ENCODE peak calls at places on chromosomes 3 and 15, in seven cellular contexts. E is SK-N-SH; I is neural progenitor cell; R is WERI-Rb-1; T is CD4-positive, alpha-beta T cell; G is heart right ventricle; H is esophagus squamous epithelium. U is an unnamed sample. For H3K9me3, the result is how much of the 10 kb centered on the place peaks cover.

GRCh38 chr3:123847209-123847608 is 36.9 kb downstream of the MYLK start:
- DNase-seq in E (no peak), I (no peak), R (no peak), T (no peak), G (no peak), H (no peak), U (no peak)

GRCh38 chr3:116473602-116474001 is 28.3 kb upstream of the LSAMP start:
- DNase-seq in E (no peak), I (no peak), R (no peak), T (no peak), G (no peak), H (no peak), U (no peak)

GRCh38 chr15:60328852-60329443 is 68.8 kb downstream of the ANXA2 start:
- DNase-seq in E (peak), I (peak), R (no peak), T (no peak), G (no peak), H (no peak), U (no peak)

GRCh38 chr3:44845528-44846520 is 15.9 kb upstream of the TMEM42 start:
- DNase-seq in E (peak), I (no peak), R (no peak), T (no peak), G (no peak), H (no peak), U (no peak)

GRCh38 chr3:171783086-171783485 is 27.2 kb downstream of the PLD1 start:
- DNase-seq in E (no peak), I (no peak), R (no peak), T (no peak), G (no peak), H (no peak), U (no peak)

GRCh38 chr3:113261996-113262665 is 50.8 kb downstream of the BOC start:
- DNase-seq in E (no peak), I (no peak), R (no peak), T (no peak), G (no peak), H (no peak), U (no peak)

GRCh38 chr3:20836801-20837200 is 650.8 kb upstream of the SGO1 start:
- DNase-seq in E (no peak), I (no peak), R (no peak), T (no peak), G (no peak), H (no peak), U (no peak)

GRCh38 chr3:141938011-141938350 is 61.5 kb downstream of the ATP1B3 start:
- DNase-seq in E (no peak), I (no peak), R (no peak), T (no peak), G (no peak), H (no peak), U (no peak)

GRCh38 chr3:8621872-8622271 is 22.7 kb downstream of the SSUH2 start:
- DNase-seq in E (no peak), I (no peak), R (no peak), T (no peak), G (no peak), H (no peak), U (peak)

GRCh38 chr15:88178631-88179030 is 77.9 kb downstream of the NTRK3 start:
- DNase-seq in E (no peak), I (no peak), R (no peak), T (no peak), G (no peak), H (no peak), U (no peak)

GRCh38 chr3:23696842-23697241 is 108.9 kb upstream of the UBE2E1 start:
- DNase-seq in E (no peak), I (no peak), R (no peak), T (no peak), G (no peak), H (no peak), U (no peak)

GRCh38 chr3:155763870-155764463 is 19.1 kb upstream of the PLCH1 start:
- DNase-seq in E (no peak), I (no peak), R (no peak), T (no peak), G (no peak), H (no peak), U (no peak)

GRCh38 chr3:55173504-55173903 is 245.6 kb upstream of the LRTM1 start:
- DNase-seq in E (no peak), I (no peak), R (no peak), T (no peak), G (no peak), H (no peak), U (no peak)

GRCh38 chr3:179073816-179074215 is 2.2 kb upstream of the ZMAT3 start:
- DNase-seq in E (no peak), I (no peak), R (no peak), T (no peak), G (no peak), H (no peak), U (no peak)

GRCh38 chr15:42118650-42119531 is 24.5 kb upstream of the PLA2G4D start:
- DNase-seq in E (no peak), I (peak), R (no peak), T (no peak), G (no peak), H (no peak), U (no peak)

GRCh38 chr15:36798366-36798765 is 218.9 kb downstream of the CDIN1 start:
- DNase-seq in E (no peak), I (no peak), R (no peak), T (no peak), G (no peak), H (no peak), U (no peak)

GRCh38 chr3:124714218-124714853 is 15.9 kb upstream of the UMPS start:
- DNase-seq in E (no peak), I (no peak), R (no peak), T (no peak), G (no peak), H (no peak), U (peak)

GRCh38 chr3:169661567-169662214 is 1.8 kb downstream of the MECOM start:
- DNase-seq in E (peak), I (peak), R (peak), T (no peak), G (peak), H (no peak), U (no peak)

GRCh38 chr3:101127991-101128390 is 134.8 kb upstream of the ABI3BP start:
- DNase-seq in E (no peak), I (no peak), R (no peak), T (no peak), G (no peak), H (no peak), U (no peak)

GRCh38 chr3:40736943-40737342 is 212.2 kb downstream of the ZNF621 start:
- DNase-seq in E (no peak), I (no peak), R (no peak), T (no peak), G (no peak), H (no peak), U (no peak)

GRCh38 chr15:73319460-73320245 is 49.1 kb downstream of the HCN4 start:
- DNase-seq in E (no peak), I (no peak), R (no peak), T (no peak), G (no peak), H (no peak), U (no peak)

DNA sequence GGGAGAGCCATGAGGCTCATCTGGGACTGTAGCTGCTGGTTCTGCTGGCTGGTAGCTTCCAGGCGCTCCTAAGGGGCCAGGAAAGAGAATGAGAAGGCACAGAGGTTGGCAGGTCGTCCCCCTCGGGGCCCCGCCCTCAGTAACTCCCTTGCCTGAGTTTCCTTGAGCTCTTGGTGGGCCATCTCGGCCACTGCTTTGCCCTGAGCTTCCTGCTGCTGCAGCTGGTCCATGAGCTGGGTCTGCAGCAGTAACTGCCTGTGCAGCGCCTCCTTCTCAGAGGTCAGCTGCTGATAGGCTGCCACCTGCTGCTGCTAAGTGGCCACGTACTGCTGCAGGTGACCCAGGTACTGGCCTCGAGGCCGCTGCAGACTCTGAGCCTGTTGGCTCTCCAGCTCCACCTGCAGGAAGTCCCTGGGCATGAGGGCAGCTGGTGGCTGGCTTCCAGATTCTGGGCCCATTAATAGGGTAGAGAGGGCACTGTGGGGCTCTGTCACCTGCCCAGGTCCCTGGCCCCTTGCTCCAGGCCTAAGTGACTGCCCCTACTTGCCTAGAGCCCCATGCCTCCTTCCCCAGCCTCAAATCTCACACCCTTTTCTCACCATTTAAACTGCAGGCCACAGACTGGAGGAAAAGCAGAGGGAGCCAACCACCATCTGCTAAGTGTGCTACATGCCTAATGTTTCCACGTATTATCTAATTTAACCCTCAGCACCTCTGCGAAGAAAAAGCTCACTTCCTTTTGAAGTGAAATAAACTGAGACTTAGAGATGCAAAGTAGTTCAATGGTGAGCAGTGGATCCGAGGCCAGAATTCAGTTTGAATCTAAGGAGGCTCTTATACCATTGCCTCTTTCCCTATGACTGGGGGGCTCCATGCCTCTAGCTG is 10.8 kb upstream of the VPS33B start:
- DNase-seq in E (peak), I (peak), R (peak), T (peak), G (peak), H (no peak), U (no peak)
- TF ChIP-seq CTCF in E (peak), I (peak), R (peak), T (peak), G (peak), H (peak), U (peak)

DNA sequence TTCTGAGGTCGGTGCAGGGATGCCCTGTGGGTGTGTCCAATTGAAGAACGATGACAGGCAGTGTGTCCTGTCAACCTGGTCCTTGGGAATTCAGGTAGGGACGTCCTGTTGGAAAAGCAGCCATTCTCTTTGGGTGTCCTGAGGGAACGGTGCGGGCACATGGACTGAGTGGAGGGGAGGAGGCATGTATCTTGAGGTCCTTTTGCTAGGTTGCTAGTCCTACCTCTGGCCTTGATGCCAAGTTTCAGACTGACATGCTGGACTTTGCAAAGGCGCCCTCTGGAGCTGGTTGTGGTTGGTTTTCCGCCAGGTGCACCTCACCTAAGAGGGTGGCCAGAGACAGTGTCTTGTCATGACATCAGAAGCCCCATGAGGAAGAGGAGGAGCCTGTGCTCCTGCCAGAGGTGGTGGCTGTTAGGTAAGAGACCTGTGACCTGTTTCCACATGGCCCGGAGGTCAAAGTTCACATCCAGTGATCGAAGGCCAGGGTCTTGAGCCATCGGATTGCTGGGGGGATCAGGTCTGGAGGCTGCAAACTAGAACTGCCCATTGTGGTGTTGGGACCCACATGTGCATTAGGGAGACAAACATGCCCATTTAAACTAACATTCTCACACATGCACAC is 106.3 kb downstream of the SNRPN start:
- DNase-seq in E (no peak), I (no peak), R (no peak), T (no peak), G (no peak), H (no peak), U (no peak)
- H3K9me3 ChIP-seq in E (under half), I (under half), R (half or more), T (half or more), G (half or more), H (half or more), U (half or more)

DNA sequence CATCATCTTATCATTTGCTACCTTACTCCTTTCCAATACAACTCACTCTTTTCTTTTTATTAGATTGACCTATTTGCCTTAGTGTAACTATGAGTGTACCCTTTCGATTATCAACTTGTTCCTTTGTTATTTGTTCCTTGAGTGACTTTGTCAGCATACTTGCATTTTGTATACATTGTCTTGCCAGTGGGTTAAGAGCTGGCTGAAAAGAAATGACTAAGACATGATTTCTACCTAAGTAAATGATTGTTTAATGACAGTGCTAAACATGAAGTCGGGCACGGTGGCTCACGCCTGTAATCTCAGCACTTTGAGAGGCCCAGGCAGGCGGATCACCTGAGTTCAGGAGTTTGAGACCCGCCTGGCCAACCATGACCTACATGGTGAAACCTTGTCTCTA is 1042.3 kb downstream of the TBL1XR1 start:
- DNase-seq in E (no peak), I (no peak), R (no peak), T (no peak), G (no peak), H (no peak), U (no peak)
- H3K27ac ChIP-seq in E (no peak), I (no peak), R (no peak), T (no peak), G (no peak), H (no peak), U (no peak)

GRCh38 chr15:43439268-43439667 is 53.7 kb downstream of the TP53BP1 start:
- DNase-seq in E (no peak), I (no peak), R (no peak), T (no peak), G (no peak), H (no peak), U (no peak)

GRCh38 chr15:43446344-43446743 is 46.6 kb downstream of the TP53BP1 start:
- DNase-seq in E (no peak), I (no peak), R (no peak), T (no peak), G (no peak), H (no peak), U (no peak)

GRCh38 chr15:43441316-43441715 is 51.6 kb downstream of the TP53BP1 start:
- DNase-seq in E (peak), I (no peak), R (no peak), T (no peak), G (no peak), H (no peak), U (no peak)

GRCh38 chr15:43436395-43436794 is 56.6 kb downstream of the TP53BP1 start:
- DNase-seq in E (no peak), I (no peak), R (no peak), T (no peak), G (no peak), H (no peak), U (no peak)

DNA sequence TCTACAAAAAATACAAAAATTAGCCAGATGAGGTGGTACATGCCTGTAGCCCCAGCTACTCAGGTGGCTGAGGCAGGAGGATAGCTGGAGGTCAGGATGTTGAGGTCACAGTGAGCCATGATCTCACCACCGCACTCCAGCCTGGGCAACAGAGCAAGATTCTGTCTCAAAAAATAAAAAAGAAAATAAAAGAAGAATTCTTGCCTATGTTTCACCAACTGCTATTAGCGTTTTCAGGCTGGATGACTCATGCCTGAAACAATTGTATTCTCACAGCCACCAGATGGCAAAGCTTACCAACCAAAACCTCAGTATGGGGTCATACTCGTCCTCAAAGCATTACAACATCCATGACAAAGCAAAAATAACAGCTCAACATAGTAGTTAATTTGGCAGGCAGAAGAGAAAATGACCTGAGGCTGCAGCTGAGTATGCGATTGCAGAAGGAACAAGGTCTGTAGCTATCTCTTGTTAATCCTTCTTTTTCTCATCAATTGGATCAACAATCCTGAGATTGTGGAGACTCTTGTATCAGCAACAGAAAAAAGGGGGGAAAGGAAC is 52.2 kb downstream of the TP53BP1 start:
- DNase-seq in E (peak), I (peak), R (peak), T (no peak), G (no peak), H (no peak), U (peak)
- TF ChIP-seq CTCF in E (peak), I (peak), R (peak), T (peak), G (peak), H (no peak), U (peak)

DNA sequence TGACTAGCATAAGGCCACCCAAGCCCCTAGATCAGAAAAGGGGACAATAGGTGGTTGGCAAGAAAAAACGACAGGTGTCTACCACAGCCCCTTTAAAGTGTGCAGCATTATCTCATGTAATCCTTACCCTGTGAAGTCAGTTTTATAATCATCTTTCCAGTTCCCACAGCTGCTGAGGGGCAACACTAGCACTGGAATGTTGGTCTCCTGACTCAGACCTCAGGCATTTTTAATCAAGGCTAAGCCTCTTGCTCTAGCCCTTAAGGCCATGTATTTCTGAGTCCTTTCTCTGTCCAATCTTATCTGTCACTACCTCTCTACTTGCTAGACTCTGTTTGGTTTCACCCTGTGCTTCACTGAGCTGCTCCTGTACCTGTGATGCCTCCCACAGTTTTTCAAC is 171.7 kb downstream of the TLE3 start:
- DNase-seq in E (no peak), I (no peak), R (no peak), T (no peak), G (no peak), H (no peak), U (no peak)
- H3K9me3 ChIP-seq in E (under half), I (under half), R (under half), T (under half), G (under half), H (under half), U (under half)

GRCh38 chr15:56653082-56653481 is 80.2 kb downstream of the ZNF280D start:
- DNase-seq in E (no peak), I (no peak), R (no peak), T (no peak), G (no peak), H (no peak), U (no peak)
- H3K27ac ChIP-seq in E (no peak), I (no peak), R (no peak), T (no peak), G (no peak), H (no peak), U (no peak)

DNA sequence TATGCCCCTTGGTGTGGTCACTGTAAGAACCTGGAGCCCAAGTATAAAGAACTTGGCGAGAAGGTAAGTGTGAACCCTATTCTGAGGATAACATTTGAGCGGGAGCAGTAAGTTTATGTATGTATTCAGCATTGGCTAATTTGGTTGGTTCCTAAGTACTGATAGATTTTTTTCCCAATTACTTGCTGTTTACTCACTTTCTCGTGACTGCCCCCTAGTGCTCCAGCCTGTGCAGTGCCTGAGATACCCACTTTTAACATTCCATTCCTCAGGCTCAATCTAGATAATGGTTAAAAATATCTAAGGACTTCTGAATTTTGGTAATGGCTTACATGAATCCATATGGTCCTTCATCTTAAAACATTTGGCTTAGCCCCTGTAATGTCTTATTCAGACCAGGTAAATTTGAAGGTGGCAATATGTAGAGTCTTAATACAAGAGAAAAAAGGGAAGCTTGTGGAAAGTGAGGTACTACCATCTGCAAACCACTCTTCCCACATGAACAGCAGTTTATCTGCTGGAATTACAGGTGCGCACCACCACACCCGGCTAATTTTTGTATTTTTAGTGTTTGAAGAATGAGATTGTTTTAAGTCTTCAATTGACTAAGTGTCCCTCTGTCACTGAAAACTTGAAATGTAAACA is 7.1 kb downstream of the ELL3 start:
- DNase-seq in E (peak), I (peak), R (peak), T (peak), G (peak), H (no peak), U (peak)
- TF ChIP-seq CTCF in E (peak), I (peak), R (peak), T (peak), G (peak), H (peak), U (peak)

GRCh38 chr3:1848935-1849334 is 249.7 kb upstream of the CNTN4 start:
- DNase-seq in E (no peak), I (no peak), R (no peak), T (no peak), G (no peak), H (no peak), U (no peak)
- H3K9me3 ChIP-seq in E (under half), I (under half), R (under half), T (under half), G (under half), H (under half), U (under half)

DNA sequence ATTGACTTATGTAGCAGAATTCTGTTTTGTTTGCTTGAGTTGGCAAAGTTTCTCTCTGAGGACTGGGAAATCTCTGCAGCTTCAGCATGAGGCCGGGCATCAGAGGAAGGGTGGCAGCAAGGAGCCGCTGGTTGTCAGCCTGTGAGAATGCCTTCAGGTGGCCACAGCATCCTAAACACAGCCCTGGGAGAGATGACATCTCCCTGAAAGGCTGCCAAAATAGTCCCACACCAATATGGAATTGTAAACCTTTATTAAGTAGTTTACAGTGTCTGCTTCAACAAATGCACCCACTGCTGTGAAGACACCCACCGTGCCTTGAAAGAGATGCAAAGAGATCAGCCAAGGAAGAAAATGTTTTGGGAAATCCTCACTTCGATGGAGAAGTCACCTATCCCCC is 609.7 kb upstream of the ARRDC4 start:
- DNase-seq in E (no peak), I (peak), R (no peak), T (no peak), G (no peak), H (no peak), U (no peak)
- H3K27ac ChIP-seq in E (no peak), I (no peak), R (no peak), T (no peak), G (no peak), H (no peak), U (no peak)

U was measured in AG04450.